ENCODE peak calls at places on chromosomes 16 and 17, in eight cellular contexts. X is SK-N-SH, M is sigmoid colon, R is aorta, P is tibial artery, Y is GM12878, J is uterus, Q is neuronal stem cell. O is an unnamed sample. For H3K27me3 and H3K36me3, the result is how much of the 10 kb centered on the place peaks cover.

GRCh38 chr17:1649116-1649843 is 386 bp downstream of the RILP start:
- DNase-seq in X (peak), M (peak), R (peak), P (peak), Y (no peak), J (peak), Q (peak), O (peak)

GRCh38 chr17:66397486-66397885 is 95.1 kb downstream of the PRKCA start:
- DNase-seq in X (no peak), M (no peak), R (no peak), P (no peak), Y (no peak), J (no peak), Q (no peak), O (no peak)

GRCh38 chr16:49460786-49461470 is 87.3 kb downstream of the C16orf78 start:
- DNase-seq in X (no peak), M (peak), R (no peak), P (no peak), Y (no peak), J (no peak), Q (no peak), O (no peak)

GRCh38 chr17:76997981-76998531 is 129.9 kb downstream of the MGAT5B start:
- DNase-seq in X (peak), M (no peak), R (no peak), P (no peak), Y (peak), J (no peak), Q (no peak), O (no peak)

GRCh38 chr17:68089881-68090280 is 54.3 kb downstream of the KPNA2 start:
- DNase-seq in X (no peak), M (no peak), R (peak), P (peak), Y (no peak), J (no peak), Q (no peak), O (no peak)

GRCh38 chr17:66630828-66631472 is 204.0 kb upstream of the CACNG5 start:
- DNase-seq in X (no peak), M (no peak), R (no peak), P (no peak), Y (no peak), J (no peak), Q (no peak), O (no peak)

GRCh38 chr16:26240807-26241206 is 549.0 kb downstream of the HS3ST4 start:
- DNase-seq in X (no peak), M (no peak), R (no peak), P (no peak), Y (no peak), J (no peak), Q (no peak), O (no peak)

GRCh38 chr16:51434567-51435198 is 283.6 kb upstream of the SALL1 start:
- DNase-seq in X (no peak), M (no peak), R (no peak), P (no peak), Y (no peak), J (no peak), Q (no peak), O (no peak)

GRCh38 chr17:33520404-33521032 is 227.4 kb upstream of the ASIC2 start:
- DNase-seq in X (peak), M (no peak), R (no peak), P (no peak), Y (no peak), J (peak), Q (peak), O (peak)

GRCh38 chr17:15965510-15965909 is 20.6 kb downstream of the ADORA2B start:
- DNase-seq in X (no peak), M (peak), R (no peak), P (no peak), Y (no peak), J (no peak), Q (no peak), O (peak)

GRCh38 chr16:77991701-77992100 is 30.6 kb upstream of the CLEC3A start:
- DNase-seq in X (no peak), M (no peak), R (no peak), P (no peak), Y (no peak), J (no peak), Q (no peak), O (no peak)

GRCh38 chr17:46011711-46012505 is 12.9 kb downstream of the STH start:
- DNase-seq in X (no peak), M (no peak), R (no peak), P (no peak), Y (no peak), J (no peak), Q (no peak), O (no peak)

GRCh38 chr17:16381496-16381820 is 567 bp downstream of the UBB start:
- DNase-seq in X (no peak), M (no peak), R (no peak), P (no peak), Y (no peak), J (no peak), Q (no peak), O (no peak)

GRCh38 chr17:72426948-72427760 is 306.3 kb downstream of the SOX9 start:
- DNase-seq in X (peak), M (no peak), R (no peak), P (no peak), Y (no peak), J (no peak), Q (no peak), O (no peak)

GRCh38 chr16:31228206-31228605 is 11.3 kb upstream of the PYDC1 start:
- DNase-seq in X (no peak), M (no peak), R (peak), P (no peak), Y (no peak), J (no peak), Q (no peak), O (peak)

GRCh38 chr16:84218961-84219360 is 20.9 kb downstream of the KCNG4 start:
- DNase-seq in X (no peak), M (no peak), R (no peak), P (no peak), Y (no peak), J (no peak), Q (no peak), O (no peak)

GRCh38 chr17:78338860-78339259 is 21.0 kb downstream of the SOCS3 start:
- DNase-seq in X (no peak), M (no peak), R (no peak), P (no peak), Y (no peak), J (no peak), Q (no peak), O (no peak)

GRCh38 chr17:74453665-74454196 is 12.7 kb upstream of the CD300A start:
- DNase-seq in X (peak), M (no peak), R (no peak), P (no peak), Y (no peak), J (no peak), Q (no peak), O (peak)

GRCh38 chr16:58628845-58629680 is 563 bp downstream of the CNOT1 start:
- DNase-seq in X (no peak), M (peak), R (peak), P (peak), Y (peak), J (peak), Q (peak), O (peak)

GRCh38 chr16:71230122-71230845 is at the start of gene HYDIN:
- DNase-seq in X (peak), M (no peak), R (peak), P (no peak), Y (no peak), J (no peak), Q (peak), O (peak)

GRCh38 chr16:88722784-88723506 is 16.6 kb downstream of the CTU2 start:
- DNase-seq in X (peak), M (no peak), R (no peak), P (no peak), Y (no peak), J (no peak), Q (no peak), O (peak)

GRCh38 chr16:19291459-19291858 is 5.9 kb downstream of the CLEC19A start:
- DNase-seq in X (no peak), M (no peak), R (no peak), P (no peak), Y (no peak), J (no peak), Q (peak), O (peak)

GRCh38 chr17:74446551-74447500 is 14.9 kb downstream of the GPRC5C start:
- DNase-seq in X (peak), M (no peak), R (peak), P (peak), Y (no peak), J (peak), Q (no peak), O (peak)

GRCh38 chr17:47324224-47325020 is 667 bp downstream of the EFCAB13 start:
- DNase-seq in X (no peak), M (peak), R (peak), P (peak), Y (peak), J (peak), Q (peak), O (no peak)

GRCh38 chr16:79250457-79251098 is 350.0 kb downstream of the MAF start:
- DNase-seq in X (no peak), M (no peak), R (no peak), P (no peak), Y (no peak), J (no peak), Q (no peak), O (no peak)

GRCh38 chr17:43308999-43309398 is 75.2 kb upstream of the RNU2-1 start:
- DNase-seq in X (no peak), M (no peak), R (no peak), P (no peak), Y (no peak), J (no peak), Q (no peak), O (no peak)

GRCh38 chr17:13888043-13888442 is 181.3 kb upstream of the COX10 start:
- DNase-seq in X (peak), M (no peak), R (no peak), P (peak), Y (no peak), J (no peak), Q (no peak), O (no peak)

GRCh38 chr16:29148867-29149272 is 164.0 kb downstream of the LAT start:
- DNase-seq in X (no peak), M (no peak), R (peak), P (peak), Y (no peak), J (no peak), Q (no peak), O (no peak)

GRCh38 chr17:32503251-32504165 is 16.7 kb downstream of the CDK5R1 start:
- DNase-seq in X (no peak), M (no peak), R (no peak), P (no peak), Y (peak), J (no peak), Q (no peak), O (peak)

GRCh38 chr16:2150418-2151187 is 2.2 kb downstream of the RAB26 start:
- DNase-seq in X (peak), M (no peak), R (no peak), P (no peak), Y (no peak), J (no peak), Q (no peak), O (peak)

GRCh38 chr16:85485379-85485778 is 127.7 kb upstream of the GSE1 start:
- DNase-seq in X (no peak), M (no peak), R (no peak), P (no peak), Y (no peak), J (no peak), Q (no peak), O (no peak)

GRCh38 chr16:2831203-2831602 is 1.1 kb downstream of the ZG16B start:
- DNase-seq in X (no peak), M (no peak), R (peak), P (no peak), Y (no peak), J (no peak), Q (no peak), O (peak)

DNA sequence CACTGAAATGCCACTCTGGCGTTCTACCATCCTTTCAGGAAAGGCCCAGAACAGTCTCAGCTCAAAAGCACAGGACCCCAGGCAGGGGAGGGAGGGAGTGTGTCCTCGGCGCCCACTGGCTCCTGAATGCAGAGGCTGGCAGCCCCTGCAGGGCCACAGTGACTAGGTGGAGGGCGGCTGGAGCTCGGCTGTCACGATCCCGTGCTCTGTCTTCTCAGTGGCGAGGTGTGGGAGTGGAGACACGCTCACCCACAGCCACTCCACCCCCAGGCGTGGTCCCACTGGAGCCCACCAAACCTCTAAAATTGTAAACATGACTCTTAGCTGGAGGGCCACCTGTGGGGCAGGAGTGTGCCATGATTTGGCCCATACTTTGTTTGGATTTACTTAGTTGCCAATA is 16.4 kb upstream of the FASN start:
- DNase-seq in X (peak), M (no peak), R (no peak), P (no peak), Y (no peak), J (no peak), Q (no peak), O (no peak)
- H3K4me3 ChIP-seq in X (no peak), M (no peak), R (no peak), P (no peak), Y (no peak), J (no peak), Q (no peak), O (no peak)

DNA sequence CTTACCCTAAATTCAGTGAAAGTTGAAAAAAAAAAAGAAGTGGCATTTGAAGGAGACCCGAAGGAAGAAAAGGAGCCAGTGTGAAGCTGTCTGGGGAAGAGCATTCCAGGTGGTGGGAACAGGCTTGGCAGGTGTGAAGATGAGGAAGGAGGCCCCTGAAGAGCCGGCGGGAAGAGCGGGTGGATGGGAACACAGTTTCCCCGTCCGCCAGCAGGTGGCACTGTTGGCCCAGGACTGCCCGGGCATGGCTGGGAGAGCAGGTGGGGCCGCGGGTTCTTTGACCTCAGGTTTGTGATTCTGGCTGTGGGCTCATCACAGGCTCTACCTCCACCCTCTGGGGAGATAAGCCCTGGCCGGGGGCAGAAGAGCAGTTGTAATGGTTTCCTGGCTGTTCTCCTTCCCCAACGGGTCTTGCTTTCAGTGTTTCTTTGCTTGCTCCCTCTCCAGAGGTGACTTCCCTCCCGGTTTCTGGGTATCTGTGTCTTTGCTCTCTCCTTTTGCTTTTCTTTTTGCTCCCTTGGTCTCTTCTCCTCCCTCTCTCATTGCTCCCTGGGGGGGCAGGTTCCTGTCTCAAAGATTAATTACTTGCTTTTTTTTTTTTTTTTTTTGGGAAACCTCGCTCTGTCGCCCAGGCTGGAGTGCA is 32.3 kb downstream of the RAP1GAP2 start:
- DNase-seq in X (peak), M (peak), R (peak), P (peak), Y (no peak), J (peak), Q (peak), O (peak)
- H3K27me3 ChIP-seq in X (under half), M (under half), R (under half), P (under half), Y (under half), J (under half), Q (under half), O (under half)

DNA sequence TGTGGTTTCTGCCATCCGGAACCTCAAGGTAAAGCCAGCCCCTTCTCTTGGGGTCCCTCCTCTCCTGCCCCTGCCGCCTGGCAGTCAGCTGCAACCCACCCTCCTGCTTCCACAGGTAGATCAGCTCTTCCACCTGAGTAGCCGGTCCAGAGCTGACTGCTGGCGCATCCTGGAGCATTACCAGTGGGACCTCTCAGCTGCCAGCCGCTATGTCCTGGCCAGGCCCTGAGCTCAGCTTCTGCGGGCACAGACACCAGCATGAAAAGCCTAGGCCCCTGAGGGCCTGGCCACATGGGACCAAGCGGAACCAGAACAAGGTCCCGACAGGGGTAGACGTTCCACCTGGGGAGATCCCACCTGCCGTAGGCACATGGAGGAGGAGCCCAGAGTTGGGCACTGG is 5.5 kb downstream of the PLSCR3 start:
- DNase-seq in X (no peak), M (no peak), R (no peak), P (no peak), Y (no peak), J (no peak), Q (no peak), O (peak)
- H3K36me3 ChIP-seq in X (under half), M (under half), R (under half), P (under half), Y (under half), J (under half), Q (under half), O (under half)

GRCh38 chr17:48440660-48441059 is 10.6 kb upstream of the SKAP1 start:
- DNase-seq in X (no peak), M (no peak), R (no peak), P (no peak), Y (no peak), J (no peak), Q (no peak), O (no peak)
- H3K4me3 ChIP-seq in X (no peak), M (no peak), R (no peak), P (no peak), Y (peak), J (no peak), Q (no peak), O (no peak)

GRCh38 chr17:63535640-63536039 is 12.5 kb downstream of the KCNH6 start:
- DNase-seq in X (no peak), M (peak), R (no peak), P (no peak), Y (no peak), J (no peak), Q (no peak), O (no peak)

GRCh38 chr17:63538693-63539595 is 11.3 kb upstream of the DCAF7 start:
- DNase-seq in X (peak), M (peak), R (no peak), P (no peak), Y (no peak), J (no peak), Q (no peak), O (peak)

GRCh38 chr17:63534816-63535455 is 11.8 kb downstream of the KCNH6 start:
- DNase-seq in X (peak), M (no peak), R (no peak), P (no peak), Y (no peak), J (no peak), Q (no peak), O (no peak)

GRCh38 chr17:63537991-63538692 is 12.1 kb upstream of the DCAF7 start:
- DNase-seq in X (peak), M (peak), R (no peak), P (no peak), Y (no peak), J (no peak), Q (no peak), O (peak)

GRCh38 chr17:63537001-63537400 is 13.3 kb upstream of the DCAF7 start:
- DNase-seq in X (peak), M (peak), R (no peak), P (no peak), Y (no peak), J (no peak), Q (no peak), O (no peak)
- H3K27me3 ChIP-seq in X (under half), M (under half), R (under half), P (half or more), Y (under half), J (under half), Q (under half), O (under half)

DNA sequence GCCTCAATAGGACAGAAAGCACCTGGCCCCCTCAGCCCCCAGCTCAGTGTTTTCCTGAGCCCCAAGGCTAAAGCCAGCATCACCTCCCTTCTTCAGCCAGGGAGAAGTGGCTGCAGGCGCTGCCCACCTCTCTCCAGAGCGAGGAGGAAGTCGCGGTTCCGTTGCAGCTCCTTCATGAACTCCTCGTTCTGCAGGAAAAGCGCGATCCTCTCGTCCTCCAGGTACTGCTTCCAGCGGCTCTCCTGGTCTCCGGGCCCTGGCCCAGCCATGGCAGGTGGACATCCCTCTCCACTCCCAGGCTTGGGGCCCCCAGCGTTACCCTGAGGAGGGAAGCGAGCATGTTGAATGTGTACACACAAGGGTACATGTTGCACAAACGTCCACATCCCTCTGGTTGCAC is 22.7 kb upstream of the MRPS23 start:
- DNase-seq in X (no peak), M (no peak), R (peak), P (no peak), Y (no peak), J (no peak), Q (no peak), O (peak)
- H3K36me3 ChIP-seq in X (under half), M (under half), R (under half), P (under half), Y (under half), J (under half), Q (under half), O (under half)